ENCODE peak calls at places on chromosomes 12 and 14, in four cellular contexts. One of them, this sample, is unnamed.

GRCh38 chr14:59425322-59425945 is 39.7 kb downstream of the GPR135 start:
- DNase-seq in stomach: no peak
- DNase-seq in sigmoid colon: peak; percentile 69
- DNase-seq in Panc1: no peak
- DNase-seq in this sample: no peak

GRCh38 chr12:67645571-67645970 is 3.0 kb upstream of the DYRK2 start:
- DNase-seq in Panc1: no peak
- DNase-seq in stomach: no peak
- DNase-seq in sigmoid colon: no peak
- DNase-seq in this sample: no peak

GRCh38 chr14:99121027-99121875 is 150.7 kb downstream of the BCL11B start:
- DNase-seq in Panc1: no peak
- DNase-seq in stomach: peak; percentile 23
- DNase-seq in sigmoid colon: no peak
- DNase-seq in this sample: peak; percentile 64

GRCh38 chr12:89573081-89573810 is 47.4 kb upstream of the POC1B start:
- DNase-seq in Panc1: no peak
- DNase-seq in sigmoid colon: no peak
- DNase-seq in stomach: no peak
- DNase-seq in this sample: no peak

GRCh38 chr12:17342381-17342961 is 736.5 kb upstream of the LMO3 start:
- DNase-seq in stomach: no peak
- DNase-seq in Panc1: no peak
- DNase-seq in sigmoid colon: no peak
- DNase-seq in this sample: no peak

GRCh38 chr12:9745191-9745590 is 12.3 kb upstream of the CLECL1 start:
- DNase-seq in sigmoid colon: no peak
- DNase-seq in Panc1: no peak
- DNase-seq in stomach: no peak
- DNase-seq in this sample: no peak

GRCh38 chr14:60722836-60723217 is 1.3 kb downstream of the SIX4 start:
- DNase-seq in stomach: no peak
- DNase-seq in sigmoid colon: no peak
- DNase-seq in Panc1: no peak
- DNase-seq in this sample: no peak

GRCh38 chr12:6540181-6540877 is 6.0 kb downstream of the GAPDH start:
- DNase-seq in stomach: peak; percentile 78
- DNase-seq in sigmoid colon: peak; percentile 94
- DNase-seq in Panc1: no peak
- DNase-seq in this sample: peak; percentile 97

GRCh38 chr12:106774808-106775524 is 484 bp downstream of the RIC8B start:
- DNase-seq in Panc1: no peak
- DNase-seq in sigmoid colon: peak; percentile 68
- DNase-seq in stomach: no peak
- DNase-seq in this sample: no peak

GRCh38 chr12:30975581-30975980 is 49.0 kb downstream of the TSPAN11 start:
- DNase-seq in stomach: no peak
- DNase-seq in sigmoid colon: no peak
- DNase-seq in Panc1: no peak
- DNase-seq in this sample: no peak

GRCh38 chr12:4330203-4330602 is 9.2 kb downstream of the TIGAR start:
- DNase-seq in stomach: no peak
- DNase-seq in Panc1: no peak
- DNase-seq in sigmoid colon: no peak
- DNase-seq in this sample: no peak

GRCh38 chr12:124457287-124458219 is 109.9 kb downstream of the NCOR2 start:
- DNase-seq in Panc1: no peak
- DNase-seq in stomach: peak; percentile 54
- DNase-seq in sigmoid colon: peak; percentile 95
- DNase-seq in this sample: peak; percentile 95

GRCh38 chr14:90632451-90632850 is 183.8 kb downstream of the TTC7B start:
- DNase-seq in Panc1: no peak
- DNase-seq in sigmoid colon: no peak
- DNase-seq in stomach: no peak
- DNase-seq in this sample: no peak

GRCh38 chr12:50589650-50590435 is 85.1 kb downstream of the DIP2B start:
- DNase-seq in stomach: no peak
- DNase-seq in sigmoid colon: no peak
- DNase-seq in Panc1: no peak
- DNase-seq in this sample: no peak

GRCh38 chr12:15931590-15932053 is 20.5 kb downstream of the DERA start:
- DNase-seq in sigmoid colon: no peak
- DNase-seq in Panc1: no peak
- DNase-seq in stomach: no peak
- DNase-seq in this sample: no peak

GRCh38 chr14:104460920-104461651 is 118.5 kb upstream of the C14orf180 start:
- DNase-seq in sigmoid colon: no peak
- DNase-seq in Panc1: no peak
- DNase-seq in stomach: no peak
- DNase-seq in this sample: peak; percentile 89

GRCh38 chr14:89373185-89373584 is 43.8 kb downstream of the FOXN3 start:
- DNase-seq in sigmoid colon: no peak
- DNase-seq in Panc1: no peak
- DNase-seq in stomach: no peak
- DNase-seq in this sample: no peak
- H3K4me1 ChIP-seq in sigmoid colon: peaks cover 49% of the 10 kb centered on the region
- H3K4me1 ChIP-seq in Panc1: no peaks in the 10 kb centered on the region
- H3K4me1 ChIP-seq in stomach: peaks cover 27% of the 10 kb centered on the region
- H3K4me1 ChIP-seq in this sample: peaks cover 57% of the 10 kb centered on the region

GRCh38 chr14:95515523-95516517 is 630 bp downstream of the SYNE3 start:
- DNase-seq in sigmoid colon: peak; percentile 82
- DNase-seq in Panc1: no peak
- DNase-seq in stomach: peak; percentile 78
- DNase-seq in this sample: peak; percentile 87
- TF ChIP-seq POLR2AphosphoS5 in sigmoid colon: no peak
- TF ChIP-seq POLR2AphosphoS5 in Panc1: no peak
- TF ChIP-seq POLR2AphosphoS5 in stomach: no peak
- TF ChIP-seq POLR2AphosphoS5 in this sample: no peak

GRCh38 chr12:46946137-46946536 is 120.3 kb upstream of the SLC38A4 start:
- DNase-seq in sigmoid colon: no peak
- DNase-seq in stomach: no peak
- DNase-seq in Panc1: no peak
- DNase-seq in this sample: no peak
- H3K4me1 ChIP-seq in sigmoid colon: peaks cover 11% of the 10 kb centered on the region
- H3K4me1 ChIP-seq in stomach: no peaks in the 10 kb centered on the region
- H3K4me1 ChIP-seq in Panc1: peaks cover 2% of the 10 kb centered on the region
- H3K4me1 ChIP-seq in this sample: no peaks in the 10 kb centered on the region

DNA sequence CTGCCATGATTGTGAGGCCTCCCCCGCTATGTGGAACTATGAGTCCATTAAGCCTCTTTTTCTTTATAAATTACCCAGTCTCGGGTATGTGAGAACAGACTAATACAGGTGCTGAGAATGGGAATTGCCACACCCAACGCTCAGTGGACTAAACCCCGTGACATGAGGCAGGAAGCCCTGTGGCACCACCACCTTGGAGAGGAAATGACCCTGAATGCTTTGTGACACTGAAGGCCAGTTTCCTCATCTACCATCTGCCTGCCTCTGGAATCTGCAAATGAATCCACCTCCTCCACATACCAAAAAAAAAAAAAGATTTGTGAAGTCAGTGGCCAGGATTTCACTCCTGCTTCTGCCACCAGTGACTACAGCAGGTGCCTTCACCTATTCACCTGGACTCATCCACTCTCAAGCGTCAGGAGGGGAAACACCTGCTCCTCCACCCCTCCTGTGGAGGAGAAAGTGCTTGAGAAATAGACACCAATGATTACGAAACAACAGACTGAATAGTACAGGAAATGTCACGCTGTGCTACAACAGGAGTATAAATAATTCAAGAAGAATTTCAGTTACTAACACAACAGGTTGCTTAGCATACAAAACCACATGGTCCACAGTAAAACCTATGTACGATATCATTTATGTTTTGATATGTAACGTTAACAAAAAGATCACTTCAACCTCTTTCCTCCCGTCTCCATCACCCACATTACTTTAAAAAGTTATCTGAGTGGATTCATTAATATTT is 41.4 kb downstream of the NT5DC3 start:
- DNase-seq in Panc1: no peak
- DNase-seq in stomach: no peak
- DNase-seq in sigmoid colon: peak; percentile 58
- DNase-seq in this sample: no peak
- TF ChIP-seq POLR2AphosphoS5 in Panc1: no peak
- TF ChIP-seq POLR2AphosphoS5 in stomach: peak; percentile 8
- TF ChIP-seq POLR2AphosphoS5 in sigmoid colon: peak; percentile 5
- TF ChIP-seq POLR2AphosphoS5 in this sample: no peak

GRCh38 chr12:11667159-11667558 is 17.7 kb downstream of the ETV6 start:
- DNase-seq in sigmoid colon: no peak
- DNase-seq in stomach: no peak
- DNase-seq in Panc1: no peak
- DNase-seq in this sample: no peak
- H3K4me1 ChIP-seq in sigmoid colon: peaks cover 96% of the 10 kb centered on the region
- H3K4me1 ChIP-seq in stomach: peaks cover 14% of the 10 kb centered on the region
- H3K4me1 ChIP-seq in Panc1: peaks cover 7% of the 10 kb centered on the region
- H3K4me1 ChIP-seq in this sample: peaks cover 13% of the 10 kb centered on the region

GRCh38 chr14:65095633-65096205 is 6.6 kb downstream of the MAX start:
- DNase-seq in stomach: peak; percentile 72
- DNase-seq in Panc1: no peak
- DNase-seq in sigmoid colon: peak; percentile 91
- DNase-seq in this sample: no peak
- TF ChIP-seq POLR2AphosphoS5 in stomach: peak; percentile 5
- TF ChIP-seq POLR2AphosphoS5 in Panc1: no peak
- TF ChIP-seq POLR2AphosphoS5 in sigmoid colon: peak; percentile 77
- TF ChIP-seq POLR2AphosphoS5 in this sample: no peak

GRCh38 chr14:24398298-24398942 is 383 bp upstream of the NYNRIN start:
- DNase-seq in stomach: no peak
- DNase-seq in Panc1: no peak
- DNase-seq in sigmoid colon: peak; percentile 71
- DNase-seq in this sample: no peak
- H3K4me1 ChIP-seq in stomach: peaks cover 41% of the 10 kb centered on the region
- H3K4me1 ChIP-seq in Panc1: no peaks in the 10 kb centered on the region
- H3K4me1 ChIP-seq in sigmoid colon: peaks cover 54% of the 10 kb centered on the region
- H3K4me1 ChIP-seq in this sample: peaks cover 64% of the 10 kb centered on the region